ENCODE peak calls at places on chromosomes 16 and 17, in four cellular contexts. D is naive thymus-derived CD4-positive, alpha-beta T cell; M is thoracic aorta; F is tibial artery. S is an unnamed sample.

GRCh38 chr16:4692460-4693295 is 684 bp upstream of the NUDT16L1 start:
- DNase-seq in M (no peak), F (no peak), D (peak; percentile 28), S (no peak)

GRCh38 chr17:79294459-79295071 is 219.9 kb downstream of the ENGASE start:
- DNase-seq in M (no peak), D (peak; percentile 33), F (peak; percentile 44), S (peak; percentile 87)

GRCh38 chr17:36939059-36939943 is 2.0 kb downstream of the LHX1 start:
- DNase-seq in M (no peak), D (peak; percentile 23), F (no peak), S (no peak)

GRCh38 chr17:1120596-1121441 is 59.0 kb downstream of the ABR start:
- DNase-seq in F (no peak), M (no peak), D (no peak), S (peak; percentile 47)

GRCh38 chr17:47663997-47664941 is 14.6 kb downstream of the KPNB1 start:
- DNase-seq in D (peak; percentile 64), M (no peak), F (peak; percentile 35), S (peak; percentile 37)

GRCh38 chr17:38543403-38544174 is 62.2 kb downstream of the SRCIN1 start:
- DNase-seq in M (no peak), F (no peak), D (no peak), S (no peak)

GRCh38 chr16:19879241-19879792 is 5.3 kb downstream of the GPRC5B start:
- DNase-seq in F (no peak), D (no peak), M (no peak), S (peak; percentile 30)

GRCh38 chr16:31421587-31421986 is 6.6 kb downstream of the COX6A2 start:
- DNase-seq in M (no peak), D (no peak), F (no peak), S (no peak)

GRCh38 chr16:19113577-19114358 is at the start of gene ITPRIPL2:
- DNase-seq in F (peak; percentile 90), D (no peak), M (peak; percentile 69), S (peak; percentile 48)

GRCh38 chr16:85871756-85872155 is 27.2 kb upstream of the IRF8 start:
- DNase-seq in F (no peak), M (no peak), D (no peak), S (no peak)

GRCh38 chr17:12180644-12181261 is 160.1 kb downstream of the MAP2K4 start:
- DNase-seq in M (no peak), D (peak; percentile 8), F (no peak), S (peak; percentile 88)

GRCh38 chr17:70691150-70691549 is 521.8 kb downstream of the KCNJ2 start:
- DNase-seq in M (no peak), F (no peak), D (no peak), S (no peak)

DNA sequence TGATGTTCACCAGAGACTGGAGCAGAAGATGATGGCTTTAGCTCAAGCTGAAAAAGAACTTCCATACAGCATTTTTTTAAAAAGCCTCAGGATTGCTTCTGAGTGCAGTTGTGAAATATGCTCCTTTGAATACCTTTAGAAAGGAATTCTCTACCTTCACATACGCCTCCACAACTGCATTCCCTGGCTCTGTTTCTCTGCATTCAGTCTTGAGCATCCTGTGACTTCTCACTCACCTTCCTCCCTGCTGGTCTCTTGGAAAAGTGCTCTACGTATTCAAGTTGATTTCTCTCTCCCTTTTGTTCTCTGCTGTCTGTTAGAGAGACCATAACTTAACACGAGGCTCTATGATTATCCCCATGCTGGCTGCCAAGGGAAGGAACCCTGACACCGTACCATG is 34.5 kb downstream of the HS3ST2 start:
- DNase-seq in D (no peak), M (no peak), F (no peak), S (no peak)
- H3K4me1 ChIP-seq in D (no peaks in the 10 kb centered on the region), M (no peaks in the 10 kb centered on the region), F (no peaks in the 10 kb centered on the region), S (no peaks in the 10 kb centered on the region)

DNA sequence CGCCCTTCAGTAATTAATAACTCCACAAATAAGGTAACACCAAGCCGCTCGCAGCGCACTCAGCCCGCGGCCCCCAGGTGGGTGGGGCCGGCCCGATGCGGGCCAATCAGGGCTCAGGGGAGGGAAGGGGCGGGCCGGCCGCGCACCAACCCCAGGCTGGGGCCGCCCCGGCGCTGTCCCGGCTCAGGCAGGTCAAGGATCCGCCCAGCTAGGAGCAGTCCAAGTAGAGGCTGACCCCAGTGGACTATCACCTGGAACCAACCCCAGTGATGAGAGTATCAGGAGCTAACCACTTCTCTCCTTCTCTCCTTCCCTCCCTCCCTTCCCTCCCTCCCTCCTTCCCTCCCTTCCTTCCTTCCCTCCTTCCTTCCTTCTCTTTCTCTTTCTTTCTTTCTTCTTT is 110.8 kb downstream of the C16orf78 start:
- DNase-seq in F (peak; percentile 75), D (no peak), M (peak; percentile 43), S (peak; percentile 50)
- H3K4me3 ChIP-seq in F (peak overlapping the region; percentile 31), D (no peak overlapping the region), M (peak overlapping the region; percentile 59), S (peak overlapping the region; percentile 23)

DNA sequence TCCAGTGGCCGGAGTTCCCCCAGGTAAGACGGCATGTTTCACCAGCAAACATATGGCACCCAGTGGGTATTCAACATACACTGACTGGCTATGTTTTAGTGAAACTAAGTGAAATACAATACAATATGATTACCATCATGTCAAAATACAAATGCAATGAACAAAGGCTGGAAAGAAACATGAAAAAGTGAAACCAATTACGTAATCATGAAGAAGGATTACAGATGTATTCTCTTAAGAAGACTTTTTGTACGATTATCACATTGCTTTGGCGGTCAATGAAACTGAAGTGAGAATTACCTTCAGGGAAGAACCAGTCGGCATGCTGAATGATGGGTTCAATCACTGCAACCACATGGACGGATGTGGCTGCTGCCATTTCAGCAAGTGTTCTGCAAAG is 71.7 kb downstream of the ARHGAP17 start:
- DNase-seq in M (no peak), F (no peak), D (no peak), S (no peak)
- H3K36me3 ChIP-seq in M (peaks cover 65% of the 10 kb centered on the region), F (peaks cover 79% of the 10 kb centered on the region), D (peaks cover 78% of the 10 kb centered on the region), S (peaks cover 5% of the 10 kb centered on the region)

DNA sequence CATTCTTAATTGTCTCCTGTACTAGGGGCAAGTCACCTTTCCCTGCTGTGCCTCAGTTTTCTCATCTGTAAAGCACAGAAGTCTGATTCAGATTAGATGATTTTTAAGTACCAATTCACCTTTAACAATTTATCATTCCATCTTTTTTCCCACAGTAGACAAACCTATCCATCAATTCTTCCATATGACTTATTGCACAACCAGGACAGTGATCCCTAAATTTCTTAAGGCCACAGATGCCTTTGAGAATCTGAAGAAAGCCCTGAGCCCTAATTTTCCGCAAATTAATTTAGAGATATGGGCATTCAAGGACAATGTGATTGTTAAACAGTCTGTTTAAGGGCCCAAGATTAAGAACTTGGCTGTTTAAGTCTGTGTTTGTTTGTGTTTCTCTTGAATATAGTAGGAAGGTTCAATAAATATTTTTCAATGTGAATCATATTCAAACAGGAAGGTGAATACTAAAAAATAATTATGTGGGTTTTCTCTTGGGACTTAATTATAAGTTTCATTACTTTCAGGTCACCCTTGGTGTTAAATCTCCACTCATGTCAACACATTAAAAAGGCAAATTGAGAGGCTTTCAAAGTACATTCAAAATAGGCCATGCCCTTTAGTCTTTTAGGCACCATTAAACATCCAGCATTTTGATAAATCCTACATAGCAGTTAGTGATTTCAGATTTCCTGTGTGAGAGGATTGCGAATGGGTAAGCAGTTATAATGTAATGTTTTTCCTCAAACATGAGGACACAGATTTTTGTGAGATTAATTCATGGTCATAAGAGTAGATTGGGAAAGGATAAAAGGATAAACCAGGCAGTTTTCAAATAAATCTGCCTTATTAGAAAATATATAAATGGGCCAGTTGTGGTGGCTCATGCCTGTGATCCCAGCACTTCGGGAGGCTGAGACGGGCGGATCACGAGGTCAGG is 34.9 kb upstream of the MMD start:
- DNase-seq in M (no peak), D (no peak), F (no peak), S (no peak)
- H3K4me1 ChIP-seq in M (no peaks in the 10 kb centered on the region), D (no peaks in the 10 kb centered on the region), F (no peaks in the 10 kb centered on the region), S (no peaks in the 10 kb centered on the region)

DNA sequence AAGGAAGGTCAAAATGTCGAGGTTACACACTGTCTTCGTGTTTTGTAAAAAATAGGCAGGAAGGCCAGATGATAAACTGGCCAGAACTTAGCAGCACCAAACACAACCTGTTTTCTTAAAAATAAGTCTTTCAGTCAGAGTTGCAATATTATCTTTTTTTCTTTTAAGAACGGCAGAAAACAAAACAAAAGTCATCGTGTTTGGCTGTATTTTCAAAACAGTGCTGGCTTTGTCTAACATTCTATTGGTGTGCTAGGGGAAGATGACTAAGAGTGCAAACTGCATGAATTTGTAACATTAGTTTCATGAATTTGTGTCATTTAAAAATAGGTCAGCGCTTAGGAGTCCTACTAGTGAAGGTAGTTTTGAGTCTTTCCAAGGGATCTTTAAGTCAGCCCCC is 5.3 kb downstream of the MAF start:
- DNase-seq in F (no peak), D (no peak), M (no peak), S (no peak)
- H3K4me3 ChIP-seq in F (peak overlapping the region; percentile 64), D (peak overlapping the region; percentile 38), M (peak overlapping the region; percentile 86), S (no peak overlapping the region)

GRCh38 chr17:41763327-41763726 is 23.2 kb downstream of the JUP start:
- DNase-seq in M (no peak), F (no peak), D (no peak), S (no peak)

GRCh38 chr17:41762391-41762790 is 24.1 kb downstream of the JUP start:
- DNase-seq in M (no peak), D (no peak), F (no peak), S (no peak)

GRCh38 chr17:41758601-41759000 is 24.2 kb upstream of the HAP1 start:
- DNase-seq in M (no peak), F (no peak), D (no peak), S (no peak)

GRCh38 chr17:41762841-41763240 is 23.7 kb downstream of the JUP start:
- DNase-seq in D (no peak), F (no peak), M (no peak), S (no peak)

GRCh38 chr17:41760878-41761277 is 25.6 kb downstream of the JUP start:
- DNase-seq in M (no peak), F (no peak), D (no peak), S (no peak)
- H3K36me3 ChIP-seq in M (peaks cover 81% of the 10 kb centered on the region), F (peaks cover 8% of the 10 kb centered on the region), D (no peaks in the 10 kb centered on the region), S (no peaks in the 10 kb centered on the region)

GRCh38 chr17:43632231-43632630 is 29.5 kb downstream of the MEOX1 start:
- DNase-seq in M (no peak), F (no peak), D (no peak), S (peak; percentile 66)
- H3K4me1 ChIP-seq in M (no peaks in the 10 kb centered on the region), F (no peaks in the 10 kb centered on the region), D (no peaks in the 10 kb centered on the region), S (peaks cover 44% of the 10 kb centered on the region)

GRCh38 chr16:58234831-58235595 is 37.1 kb upstream of the CSNK2A2 start:
- DNase-seq in D (no peak), F (no peak), M (no peak), S (no peak)

GRCh38 chr16:58235663-58236062 is 37.8 kb upstream of the CSNK2A2 start:
- DNase-seq in D (no peak), F (no peak), M (no peak), S (no peak)

GRCh38 chr16:58236831-58237230 is 38.9 kb upstream of the CSNK2A2 start:
- DNase-seq in M (no peak), D (no peak), F (no peak), S (no peak)

GRCh38 chr16:58236231-58236690 is 38.4 kb upstream of the CSNK2A2 start:
- DNase-seq in D (peak; percentile 52), M (peak; percentile 28), F (peak; percentile 55), S (peak; percentile 73)
- H3K4me3 ChIP-seq in D (peak overlapping the region; percentile 64), M (peak overlapping the region; percentile 60), F (peak overlapping the region; percentile 19), S (peak overlapping the region; percentile 43)

GRCh38 chr17:7307686-7308624 is 527 bp downstream of the EIF5A start:
- DNase-seq in F (no peak), M (no peak), D (peak; percentile 75), S (no peak)
- H3K36me3 ChIP-seq in F (peaks cover 31% of the 10 kb centered on the region), M (peaks cover 34% of the 10 kb centered on the region), D (peaks cover 44% of the 10 kb centered on the region), S (peaks cover 36% of the 10 kb centered on the region)

GRCh38 chr16:69110406-69110805 is 5.0 kb downstream of the HAS3 start:
- DNase-seq in M (no peak), F (no peak), D (no peak), S (no peak)
- H3K4me1 ChIP-seq in M (peaks cover 19% of the 10 kb centered on the region), F (peaks cover 39% of the 10 kb centered on the region), D (peaks cover 6% of the 10 kb centered on the region), S (no peaks in the 10 kb centered on the region)

S was measured in SJCRH30.